ENCODE peak calls at places on chromosomes 2 and 18, in four cellular contexts. G, P, O and M are unnamed samples.

GRCh38 chr2:233386382-233387041 is 32.2 kb downstream of the DGKD start:
- DNase-seq in G (peak), P (no peak), O (no peak), M (no peak)

GRCh38 chr2:150981826-150982225 is 279.8 kb downstream of the RBM43 start:
- DNase-seq in G (peak), P (no peak), O (no peak), M (peak)

GRCh38 chr2:237134321-237134720 is 48.6 kb downstream of the COPS8 start:
- DNase-seq in G (no peak), P (peak), O (no peak), M (peak)

GRCh38 chr2:32611366-32611765 is 16.5 kb upstream of the TTC27 start:
- DNase-seq in G (no peak), P (no peak), O (no peak), M (no peak)

GRCh38 chr2:15435474-15435873 is 125.7 kb downstream of the NBAS start:
- DNase-seq in G (no peak), P (no peak), O (no peak), M (no peak)

GRCh38 chr18:3151379-3152264 is 68.1 kb downstream of the MYOM1 start:
- DNase-seq in G (peak), P (no peak), O (no peak), M (peak)

GRCh38 chr2:65120990-65121693 is 8.8 kb downstream of the RAB1A start:
- DNase-seq in G (no peak), P (no peak), O (no peak), M (no peak)

GRCh38 chr2:44954902-44955592 is 13.5 kb downstream of the SIX3 start:
- DNase-seq in G (no peak), P (no peak), O (no peak), M (no peak)

GRCh38 chr2:133293544-133294270 is 274.6 kb downstream of the NCKAP5 start:
- DNase-seq in G (peak), P (no peak), O (no peak), M (no peak)

GRCh38 chr2:168165418-168165817 is 82.0 kb downstream of the STK39 start:
- DNase-seq in G (no peak), P (no peak), O (no peak), M (no peak)

GRCh38 chr2:42513252-42513918 is 19.6 kb upstream of the KCNG3 start:
- DNase-seq in G (peak), P (peak), O (no peak), M (peak)

GRCh38 chr2:196074631-196075030 is 6.0 kb upstream of the DNAH7 start:
- DNase-seq in G (no peak), P (no peak), O (no peak), M (no peak)

GRCh38 chr2:215950009-215950408 is 63.3 kb downstream of the MREG start:
- DNase-seq in G (peak), P (no peak), O (no peak), M (peak)

GRCh38 chr2:10003206-10004125 is 39.9 kb upstream of the KLF11 start:
- DNase-seq in G (no peak), P (no peak), O (no peak), M (no peak)

GRCh38 chr18:79545255-79545654 is 134.3 kb upstream of the CTDP1 start:
- DNase-seq in G (no peak), P (no peak), O (no peak), M (no peak)

GRCh38 chr2:166405569-166405926 is 29.8 kb upstream of the SCN9A start:
- DNase-seq in G (no peak), P (no peak), O (no peak), M (no peak)

GRCh38 chr2:20288941-20289340 is 61.7 kb downstream of the PUM2 start:
- DNase-seq in G (no peak), P (no peak), O (no peak), M (no peak)

GRCh38 chr2:70851704-70852103 is 16.1 kb upstream of the CD207 start:
- DNase-seq in G (no peak), P (no peak), O (no peak), M (no peak)

GRCh38 chr2:10647451-10647850 is 42.3 kb downstream of the NOL10 start:
- DNase-seq in G (no peak), P (no peak), O (no peak), M (no peak)

GRCh38 chr2:158755738-158756137 is 39.4 kb upstream of the DAPL1 start:
- DNase-seq in G (no peak), P (peak), O (peak), M (peak)

GRCh38 chr2:109609352-109610024 is 4.3 kb downstream of the SEPTIN10 start:
- DNase-seq in G (peak), P (no peak), O (no peak), M (peak)

GRCh38 chr2:178553047-178553446 is 72.8 kb downstream of the PLEKHA3 start:
- DNase-seq in G (peak), P (no peak), O (no peak), M (no peak)

GRCh38 chr2:177124371-177124770 is 88.2 kb upstream of the HNRNPA3 start:
- DNase-seq in G (no peak), P (no peak), O (no peak), M (no peak)

GRCh38 chr2:197269173-197269572 is 41.4 kb downstream of the ANKRD44 start:
- DNase-seq in G (peak), P (no peak), O (no peak), M (peak)
- H4K5ac ChIP-seq in G (no peak), P (no peak), O (no peak), M (no peak)

GRCh38 chr2:235500761-235501662 is 7.2 kb downstream of the AGAP1 start:
- DNase-seq in G (peak), P (no peak), O (no peak), M (peak)
- H4K8ac ChIP-seq in G (no peak), P (no peak), O (no peak), M (no peak)

GRCh38 chr2:205188516-205189138 is 493.7 kb upstream of the NRP2 start:
- DNase-seq in G (peak), P (peak), O (no peak), M (peak)
- H4K5ac ChIP-seq in G (no peak), P (no peak), O (no peak), M (no peak)

DNA sequence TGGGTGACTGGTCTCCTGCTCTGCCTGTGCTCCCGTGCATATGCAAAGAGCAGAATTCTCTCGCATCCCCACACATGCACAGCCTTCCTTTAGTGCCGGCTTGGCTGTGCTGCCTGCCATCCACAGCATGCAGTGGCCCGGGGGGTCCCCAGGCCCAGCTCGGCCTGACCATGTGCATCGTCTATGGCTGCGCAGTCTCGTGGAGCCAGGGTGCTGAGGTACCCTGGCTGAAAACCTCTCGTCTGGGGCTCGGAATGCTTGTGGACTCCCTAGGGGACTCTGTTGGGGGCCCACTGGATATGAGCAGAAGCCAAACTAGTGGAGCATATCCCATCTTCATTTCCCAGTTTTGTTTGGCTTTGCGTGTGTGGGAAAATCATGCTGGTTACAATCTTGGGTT is 70.9 kb upstream of the HS6ST1 start:
- DNase-seq in G (no peak), P (peak), O (no peak), M (no peak)
- H4K8ac ChIP-seq in G (no peak), P (no peak), O (no peak), M (no peak)

DNA sequence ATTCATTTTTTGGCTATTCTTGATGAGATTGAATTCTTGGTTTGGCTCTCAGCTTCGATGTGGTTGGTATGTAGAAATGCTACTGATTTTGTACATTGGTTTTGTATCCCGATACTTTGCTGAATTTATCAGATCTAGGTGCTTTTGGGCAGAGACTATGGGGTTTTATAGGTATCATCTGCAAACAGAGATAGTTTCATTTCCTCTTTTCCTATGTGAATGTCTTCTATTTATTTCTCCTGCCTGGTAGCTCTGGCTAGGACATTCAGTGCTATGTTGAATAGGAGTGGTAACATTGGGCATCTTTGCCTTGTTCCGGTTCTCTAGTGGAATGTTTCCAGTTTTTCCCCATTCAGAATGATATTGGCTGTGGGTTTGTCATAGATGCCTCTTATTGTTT is 5.5 kb upstream of the TACR1 start:
- DNase-seq in G (no peak), P (no peak), O (no peak), M (no peak)
- H4K5ac ChIP-seq in G (no peak), P (no peak), O (no peak), M (no peak)

DNA sequence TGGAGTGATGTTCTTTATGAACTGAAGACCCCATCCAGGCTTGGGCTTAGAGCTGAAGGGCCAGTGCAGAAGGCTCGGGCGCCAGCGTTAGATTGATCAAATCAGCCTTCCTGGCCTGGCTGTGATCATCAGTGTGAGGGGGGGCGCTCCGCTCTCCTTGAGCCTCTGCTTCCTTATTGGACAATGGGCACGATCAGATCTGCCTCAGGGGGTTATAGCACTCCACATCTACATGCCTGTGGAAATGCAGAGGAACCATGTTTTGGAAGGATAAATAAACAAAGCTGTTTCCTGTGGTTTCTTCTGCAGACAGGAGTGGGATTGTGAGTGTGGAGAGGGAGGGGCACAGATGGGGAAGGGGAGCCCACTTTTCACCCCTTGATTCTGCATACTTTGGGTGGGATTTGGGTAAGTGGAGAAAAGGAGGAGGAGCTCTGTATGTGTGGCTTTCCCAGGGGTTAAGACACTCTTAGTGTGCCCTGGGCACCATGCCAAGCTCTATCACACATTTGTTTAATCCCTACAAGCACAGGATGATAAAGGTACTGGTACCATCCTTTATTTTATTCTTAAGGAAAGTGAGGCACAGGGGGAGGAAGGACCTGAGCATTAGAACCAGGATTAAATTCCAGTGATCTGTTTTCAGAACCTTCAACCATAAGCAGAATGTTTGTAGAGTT is 150.5 kb downstream of the EN1 start:
- DNase-seq in G (peak), P (no peak), O (no peak), M (peak)
- H4K8ac ChIP-seq in G (no peak), P (no peak), O (no peak), M (no peak)

DNA sequence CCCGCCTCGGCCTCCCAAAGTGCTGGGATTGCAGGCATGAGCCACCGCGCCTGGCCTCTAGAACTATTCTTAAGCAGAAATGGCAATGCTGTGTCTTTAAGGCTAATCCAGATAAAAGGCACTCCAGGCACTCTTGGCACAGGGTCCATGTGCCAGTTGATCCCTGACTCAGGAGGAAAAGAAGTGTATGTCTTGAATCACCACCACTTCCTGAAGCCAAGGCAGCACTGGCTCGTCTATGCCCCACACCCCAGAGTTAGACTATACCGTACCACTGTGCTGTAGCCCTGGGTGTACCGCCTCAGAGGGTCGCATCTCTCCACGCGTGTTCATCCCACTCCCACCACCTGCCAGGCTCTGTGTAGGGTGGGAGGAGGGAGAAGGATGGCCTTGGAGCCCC is 9.0 kb downstream of the TNFRSF11A start:
- DNase-seq in G (peak), P (no peak), O (no peak), M (no peak)
- H4K5ac ChIP-seq in G (no peak), P (no peak), O (no peak), M (no peak)

DNA sequence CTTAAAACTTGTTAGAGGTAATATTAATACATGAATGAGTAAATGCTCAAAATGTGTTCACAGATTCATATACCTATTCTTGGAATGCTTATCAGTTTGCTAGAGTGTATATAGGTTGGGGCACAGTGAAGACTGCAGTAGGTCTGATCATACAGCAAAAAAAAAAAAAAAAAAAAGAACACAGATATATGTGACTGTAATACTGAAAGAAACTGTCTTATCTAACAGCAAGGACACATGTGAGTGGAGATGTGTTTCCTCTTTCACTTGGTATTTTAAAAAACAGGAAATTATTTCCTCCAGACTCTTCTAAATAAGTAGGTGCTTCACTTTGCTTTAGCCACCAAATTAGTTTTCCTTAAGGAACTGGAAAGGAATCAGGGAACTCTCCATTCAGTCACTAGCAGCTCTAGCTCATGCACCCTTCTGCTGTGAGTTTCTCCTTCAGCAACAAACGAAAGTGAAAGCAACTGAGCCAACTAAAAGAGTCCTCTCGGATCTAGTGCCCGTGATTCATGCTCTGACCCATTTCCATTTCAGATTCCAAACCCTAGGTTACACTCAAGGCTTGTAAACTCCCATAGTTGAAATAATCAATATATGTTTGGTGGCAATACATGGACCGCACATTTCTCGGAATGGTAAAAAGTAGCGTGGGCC is 98.5 kb downstream of the DSEL start:
- DNase-seq in G (peak), P (no peak), O (no peak), M (no peak)
- H4K8ac ChIP-seq in G (peak), P (no peak), O (no peak), M (no peak)

DNA sequence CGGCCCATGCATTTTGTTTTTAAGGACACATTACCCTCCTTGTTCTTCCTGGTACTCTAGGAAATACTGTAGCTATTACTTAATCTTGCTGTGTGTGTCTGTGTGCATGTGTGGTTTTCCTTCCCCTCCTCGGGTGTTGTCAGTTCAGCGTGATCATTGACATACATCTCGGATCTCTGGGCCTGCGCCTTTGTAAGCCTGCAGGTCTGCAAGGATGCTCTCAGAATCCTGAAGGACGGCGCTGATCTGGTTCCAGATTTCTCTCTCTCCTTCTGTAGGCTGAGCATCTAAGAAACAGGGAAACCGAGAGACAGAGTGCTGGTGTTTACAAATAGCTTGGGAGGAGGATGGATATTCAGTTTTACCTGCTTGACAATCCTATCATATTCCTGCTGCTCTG is 100.2 kb downstream of the CYRIA start:
- DNase-seq in G (no peak), P (no peak), O (no peak), M (no peak)
- H4K5ac ChIP-seq in G (no peak), P (no peak), O (no peak), M (no peak)

GRCh38 chr2:101806123-101806522 is 108.6 kb downstream of the MAP4K4 start:
- DNase-seq in G (peak), P (peak), O (peak), M (peak)

GRCh38 chr2:101807242-101807641 is 109.7 kb downstream of the MAP4K4 start:
- DNase-seq in G (no peak), P (no peak), O (no peak), M (no peak)

GRCh38 chr2:101803945-101804696 is 106.6 kb downstream of the MAP4K4 start:
- DNase-seq in G (no peak), P (no peak), O (no peak), M (no peak)

GRCh38 chr2:101803128-101803527 is 105.6 kb downstream of the MAP4K4 start:
- DNase-seq in G (peak), P (no peak), O (no peak), M (no peak)

GRCh38 chr2:101805146-101806088 is 107.9 kb downstream of the MAP4K4 start:
- DNase-seq in G (peak), P (no peak), O (no peak), M (peak)
- H4K8ac ChIP-seq in G (peak), P (peak), O (no peak), M (no peak)